ENCODE peak calls at places on chromosome 11, in four cellular contexts. One of them, this sample, is unnamed.

GRCh38 chr11:541433-541885 is 4.1 kb downstream of the LRRC56 start:
- DNase-seq in GM10248: no peak
- DNase-seq in foreskin fibroblast: no peak
- DNase-seq in DMS153: no peak
- DNase-seq in this sample: no peak

GRCh38 chr11:102599642-102600261 is 25.4 kb downstream of the MMP20 start:
- DNase-seq in GM10248: peak
- DNase-seq in DMS153: no peak
- DNase-seq in foreskin fibroblast: peak
- DNase-seq in this sample: peak

GRCh38 chr11:20647976-20648565 is 21.3 kb upstream of the NELL1 start:
- DNase-seq in foreskin fibroblast: peak
- DNase-seq in DMS153: peak
- DNase-seq in GM10248: peak
- DNase-seq in this sample: peak

GRCh38 chr11:27201454-27202302 is 161.1 kb downstream of the BBOX1 start:
- DNase-seq in GM10248: no peak
- DNase-seq in foreskin fibroblast: peak
- DNase-seq in DMS153: peak
- DNase-seq in this sample: no peak

GRCh38 chr11:67310246-67311050 is 7.1 kb downstream of the SSH3 start:
- DNase-seq in foreskin fibroblast: no peak
- DNase-seq in DMS153: no peak
- DNase-seq in GM10248: no peak
- DNase-seq in this sample: no peak

GRCh38 chr11:96332236-96332761 is 10.7 kb downstream of the MAML2 start:
- DNase-seq in foreskin fibroblast: no peak
- DNase-seq in GM10248: no peak
- DNase-seq in DMS153: no peak
- DNase-seq in this sample: no peak

GRCh38 chr11:65362320-65362931 is 7.9 kb downstream of the TIGD3 start:
- DNase-seq in GM10248: peak
- DNase-seq in foreskin fibroblast: no peak
- DNase-seq in DMS153: no peak
- DNase-seq in this sample: no peak

GRCh38 chr11:128692750-128693578 is 908 bp upstream of the FLI1 start:
- DNase-seq in DMS153: no peak
- DNase-seq in foreskin fibroblast: peak
- DNase-seq in GM10248: peak
- DNase-seq in this sample: peak

GRCh38 chr11:75815345-75815983 is 454 bp downstream of the UVRAG start:
- DNase-seq in foreskin fibroblast: no peak
- DNase-seq in DMS153: no peak
- DNase-seq in GM10248: peak
- DNase-seq in this sample: peak

GRCh38 chr11:12684354-12684753 is 10.1 kb downstream of the TEAD1 start:
- DNase-seq in DMS153: no peak
- DNase-seq in GM10248: no peak
- DNase-seq in foreskin fibroblast: no peak
- DNase-seq in this sample: no peak

GRCh38 chr11:94926698-94927237 is 46.6 kb downstream of the CWC15 start:
- DNase-seq in GM10248: no peak
- DNase-seq in foreskin fibroblast: peak
- DNase-seq in DMS153: no peak
- DNase-seq in this sample: peak

GRCh38 chr11:8604078-8604723 is 10.2 kb upstream of the STK33 start:
- DNase-seq in GM10248: peak
- DNase-seq in foreskin fibroblast: peak
- DNase-seq in DMS153: no peak
- DNase-seq in this sample: peak

GRCh38 chr11:64859542-64860414 is 15.3 kb upstream of the CDC42BPG start:
- DNase-seq in foreskin fibroblast: no peak
- DNase-seq in GM10248: peak
- DNase-seq in DMS153: no peak
- DNase-seq in this sample: no peak

GRCh38 chr11:7281083-7281482 is 29.4 kb downstream of the SYT9 start:
- DNase-seq in GM10248: no peak
- DNase-seq in DMS153: no peak
- DNase-seq in foreskin fibroblast: peak
- DNase-seq in this sample: peak

GRCh38 chr11:18739684-18740083 is 13.7 kb upstream of the IGSF22 start:
- DNase-seq in GM10248: no peak
- DNase-seq in DMS153: no peak
- DNase-seq in foreskin fibroblast: no peak
- DNase-seq in this sample: no peak

GRCh38 chr11:33674035-33674814 is 26.4 kb downstream of the C11orf91 start:
- DNase-seq in GM10248: no peak
- DNase-seq in DMS153: no peak
- DNase-seq in foreskin fibroblast: peak
- DNase-seq in this sample: no peak

GRCh38 chr11:67633758-67634365 is 4.1 kb upstream of the NUDT8 start:
- DNase-seq in DMS153: no peak
- DNase-seq in foreskin fibroblast: no peak
- DNase-seq in GM10248: no peak
- DNase-seq in this sample: no peak

GRCh38 chr11:94147433-94147845 is 18.8 kb downstream of the PANX1 start:
- DNase-seq in foreskin fibroblast: no peak
- DNase-seq in DMS153: no peak
- DNase-seq in GM10248: no peak
- DNase-seq in this sample: no peak

GRCh38 chr11:118544010-118544646 is 13.1 kb downstream of the TMEM25 start:
- DNase-seq in GM10248: no peak
- DNase-seq in DMS153: no peak
- DNase-seq in foreskin fibroblast: no peak
- DNase-seq in this sample: no peak

GRCh38 chr11:73295259-73295995 is 12.6 kb upstream of the ARHGEF17 start:
- DNase-seq in GM10248: peak
- DNase-seq in foreskin fibroblast: peak
- DNase-seq in DMS153: peak
- DNase-seq in this sample: peak

GRCh38 chr11:120702656-120703055 is 191.1 kb downstream of the GRIK4 start:
- DNase-seq in foreskin fibroblast: no peak
- DNase-seq in GM10248: peak
- DNase-seq in DMS153: no peak
- DNase-seq in this sample: no peak

GRCh38 chr11:131370090-131370751 is at the start of gene NTM:
- DNase-seq in GM10248: no peak
- DNase-seq in DMS153: no peak
- DNase-seq in foreskin fibroblast: peak
- DNase-seq in this sample: no peak

GRCh38 chr11:72006309-72007088 is 7.8 kb downstream of the IL18BP start:
- DNase-seq in DMS153: no peak
- DNase-seq in GM10248: no peak
- DNase-seq in foreskin fibroblast: no peak
- DNase-seq in this sample: no peak

GRCh38 chr11:2301631-2302272 is at the start of the genes C11orf21 and TSPAN32:
- DNase-seq in foreskin fibroblast: no peak
- DNase-seq in DMS153: no peak
- DNase-seq in GM10248: no peak
- DNase-seq in this sample: no peak